ENCODE peak calls at places on chromosomes 11 and 22, in six cellular contexts. One of them, this sample, is unnamed.

GRCh38 chr22:46250783-46251125 is 661 bp upstream of the CDPF1 start:
- DNase-seq in stimulated activated CD8-positive, alpha-beta memory T cell treated with anti-CD3 and anti-CD28 coated beads, Interleukin-7, amount 100 ng/mL, for 48 hours: no peak
- DNase-seq in CD8-positive, alpha-beta T cell: no peak
- DNase-seq in effector CD8-positive, alpha-beta T cell: no peak
- DNase-seq in CD4-positive, CD25-positive, alpha-beta regulatory T cell: no peak
- DNase-seq in LHCN-M2: no peak
- DNase-seq in this sample: no peak

GRCh38 chr11:87421422-87421821 is 383.7 kb downstream of the TMEM135 start:
- DNase-seq in stimulated activated CD8-positive, alpha-beta memory T cell treated with anti-CD3 and anti-CD28 coated beads, Interleukin-7, amount 100 ng/mL, for 48 hours: no peak
- DNase-seq in CD8-positive, alpha-beta T cell: no peak
- DNase-seq in effector CD8-positive, alpha-beta T cell: no peak
- DNase-seq in CD4-positive, CD25-positive, alpha-beta regulatory T cell: peak
- DNase-seq in LHCN-M2: peak
- DNase-seq in this sample: peak

GRCh38 chr11:94746721-94747120 is 21.4 kb upstream of the AMOTL1 start:
- DNase-seq in stimulated activated CD8-positive, alpha-beta memory T cell treated with anti-CD3 and anti-CD28 coated beads, Interleukin-7, amount 100 ng/mL, for 48 hours: no peak
- DNase-seq in CD8-positive, alpha-beta T cell: no peak
- DNase-seq in effector CD8-positive, alpha-beta T cell: no peak
- DNase-seq in CD4-positive, CD25-positive, alpha-beta regulatory T cell: no peak
- DNase-seq in LHCN-M2: no peak
- DNase-seq in this sample: no peak

GRCh38 chr11:124676386-124676785 is 2.7 kb downstream of the SPA17 start:
- DNase-seq in stimulated activated CD8-positive, alpha-beta memory T cell treated with anti-CD3 and anti-CD28 coated beads, Interleukin-7, amount 100 ng/mL, for 48 hours: no peak
- DNase-seq in CD8-positive, alpha-beta T cell: no peak
- DNase-seq in effector CD8-positive, alpha-beta T cell: no peak
- DNase-seq in CD4-positive, CD25-positive, alpha-beta regulatory T cell: no peak
- DNase-seq in LHCN-M2: peak
- DNase-seq in this sample: no peak

GRCh38 chr11:31295308-31295707 is 74.2 kb downstream of the DCDC1 start:
- DNase-seq in stimulated activated CD8-positive, alpha-beta memory T cell treated with anti-CD3 and anti-CD28 coated beads, Interleukin-7, amount 100 ng/mL, for 48 hours: no peak
- DNase-seq in CD8-positive, alpha-beta T cell: no peak
- DNase-seq in effector CD8-positive, alpha-beta T cell: no peak
- DNase-seq in CD4-positive, CD25-positive, alpha-beta regulatory T cell: no peak
- DNase-seq in LHCN-M2: no peak
- DNase-seq in this sample: no peak

GRCh38 chr11:44886765-44887164 is 63.9 kb downstream of the TP53I11 start:
- DNase-seq in stimulated activated CD8-positive, alpha-beta memory T cell treated with anti-CD3 and anti-CD28 coated beads, Interleukin-7, amount 100 ng/mL, for 48 hours: no peak
- DNase-seq in CD8-positive, alpha-beta T cell: no peak
- DNase-seq in effector CD8-positive, alpha-beta T cell: no peak
- DNase-seq in CD4-positive, CD25-positive, alpha-beta regulatory T cell: no peak
- DNase-seq in LHCN-M2: peak
- DNase-seq in this sample: no peak

GRCh38 chr22:24791362-24791761 is 14.6 kb upstream of the SGSM1 start:
- DNase-seq in stimulated activated CD8-positive, alpha-beta memory T cell treated with anti-CD3 and anti-CD28 coated beads, Interleukin-7, amount 100 ng/mL, for 48 hours: no peak
- DNase-seq in CD8-positive, alpha-beta T cell: no peak
- DNase-seq in effector CD8-positive, alpha-beta T cell: no peak
- DNase-seq in CD4-positive, CD25-positive, alpha-beta regulatory T cell: no peak
- DNase-seq in LHCN-M2: no peak
- DNase-seq in this sample: no peak

GRCh38 chr11:11979487-11980117 is 28.8 kb downstream of the DKK3 start:
- DNase-seq in stimulated activated CD8-positive, alpha-beta memory T cell treated with anti-CD3 and anti-CD28 coated beads, Interleukin-7, amount 100 ng/mL, for 48 hours: no peak
- DNase-seq in CD8-positive, alpha-beta T cell: no peak
- DNase-seq in effector CD8-positive, alpha-beta T cell: no peak
- DNase-seq in CD4-positive, CD25-positive, alpha-beta regulatory T cell: no peak
- DNase-seq in LHCN-M2: peak
- DNase-seq in this sample: no peak

GRCh38 chr11:110761994-110762393 is 49.8 kb upstream of the ARHGAP20 start:
- DNase-seq in stimulated activated CD8-positive, alpha-beta memory T cell treated with anti-CD3 and anti-CD28 coated beads, Interleukin-7, amount 100 ng/mL, for 48 hours: no peak
- DNase-seq in CD8-positive, alpha-beta T cell: no peak
- DNase-seq in effector CD8-positive, alpha-beta T cell: no peak
- DNase-seq in CD4-positive, CD25-positive, alpha-beta regulatory T cell: no peak
- DNase-seq in LHCN-M2: no peak
- DNase-seq in this sample: no peak

GRCh38 chr22:40727607-40728325 is 48.5 kb downstream of the MCHR1 start:
- DNase-seq in stimulated activated CD8-positive, alpha-beta memory T cell treated with anti-CD3 and anti-CD28 coated beads, Interleukin-7, amount 100 ng/mL, for 48 hours: no peak
- DNase-seq in CD8-positive, alpha-beta T cell: no peak
- DNase-seq in effector CD8-positive, alpha-beta T cell: no peak
- DNase-seq in CD4-positive, CD25-positive, alpha-beta regulatory T cell: no peak
- DNase-seq in LHCN-M2: no peak
- DNase-seq in this sample: no peak

GRCh38 chr22:49636649-49637048 is 191.0 kb downstream of the BRD1 start:
- DNase-seq in stimulated activated CD8-positive, alpha-beta memory T cell treated with anti-CD3 and anti-CD28 coated beads, Interleukin-7, amount 100 ng/mL, for 48 hours: no peak
- DNase-seq in CD8-positive, alpha-beta T cell: no peak
- DNase-seq in effector CD8-positive, alpha-beta T cell: no peak
- DNase-seq in CD4-positive, CD25-positive, alpha-beta regulatory T cell: no peak
- DNase-seq in LHCN-M2: no peak
- DNase-seq in this sample: no peak

GRCh38 chr11:45385844-45386243 is 99.7 kb upstream of the SYT13 start:
- DNase-seq in stimulated activated CD8-positive, alpha-beta memory T cell treated with anti-CD3 and anti-CD28 coated beads, Interleukin-7, amount 100 ng/mL, for 48 hours: no peak
- DNase-seq in CD8-positive, alpha-beta T cell: peak
- DNase-seq in effector CD8-positive, alpha-beta T cell: no peak
- DNase-seq in CD4-positive, CD25-positive, alpha-beta regulatory T cell: peak
- DNase-seq in LHCN-M2: no peak
- DNase-seq in this sample: peak

GRCh38 chr11:126519653-126520573 is 164.4 kb downstream of the ST3GAL4 start:
- DNase-seq in stimulated activated CD8-positive, alpha-beta memory T cell treated with anti-CD3 and anti-CD28 coated beads, Interleukin-7, amount 100 ng/mL, for 48 hours: no peak
- DNase-seq in CD8-positive, alpha-beta T cell: no peak
- DNase-seq in effector CD8-positive, alpha-beta T cell: no peak
- DNase-seq in CD4-positive, CD25-positive, alpha-beta regulatory T cell: no peak
- DNase-seq in LHCN-M2: peak
- DNase-seq in this sample: no peak

GRCh38 chr22:39444247-39444800 is 12.5 kb upstream of the MGAT3 start:
- DNase-seq in stimulated activated CD8-positive, alpha-beta memory T cell treated with anti-CD3 and anti-CD28 coated beads, Interleukin-7, amount 100 ng/mL, for 48 hours: no peak
- DNase-seq in CD8-positive, alpha-beta T cell: no peak
- DNase-seq in effector CD8-positive, alpha-beta T cell: no peak
- DNase-seq in CD4-positive, CD25-positive, alpha-beta regulatory T cell: no peak
- DNase-seq in LHCN-M2: no peak
- DNase-seq in this sample: no peak

This sample was measured in CD4-positive, alpha-beta memory T cell.